ENCODE peak calls at places on chromosome 12, in six cellular contexts. F, T, D, M, W and P are unnamed samples. For H3K36me3, the result is how much of the 10 kb centered on the place peaks cover.

GRCh38 chr12:8914716-8915526 is 612 bp downstream of the PHC1 start:
- DNase-seq in F (peak), T (peak), D (peak), M (peak), W (peak), P (peak)

GRCh38 chr12:43348221-43348620 is 203.8 kb downstream of the ADAMTS20 start:
- DNase-seq in F (no peak), T (no peak), D (no peak), M (peak), W (no peak), P (no peak)

GRCh38 chr12:102603021-102603420 is 122.7 kb upstream of the IGF1 start:
- DNase-seq in F (no peak), T (no peak), D (no peak), M (no peak), W (no peak), P (no peak)

GRCh38 chr12:12156835-12157234 is 86.1 kb downstream of the BCL2L14 start:
- DNase-seq in F (no peak), T (no peak), D (no peak), M (no peak), W (no peak), P (peak)

GRCh38 chr12:112285600-112286401 is 96.4 kb downstream of the HECTD4 start:
- DNase-seq in F (no peak), T (no peak), D (no peak), M (no peak), W (no peak), P (no peak)

GRCh38 chr12:115135800-115136211 is 451.8 kb upstream of the TBX3 start:
- DNase-seq in F (no peak), T (no peak), D (no peak), M (peak), W (peak), P (no peak)

GRCh38 chr12:67430708-67431335 is 161.7 kb downstream of the CAND1 start:
- DNase-seq in F (peak), T (no peak), D (no peak), M (no peak), W (no peak), P (no peak)

GRCh38 chr12:127297327-127297726 is 969.6 kb upstream of the TMEM132C start:
- DNase-seq in F (no peak), T (no peak), D (no peak), M (no peak), W (no peak), P (peak)

GRCh38 chr12:97556201-97556824 is 93.7 kb downstream of the RMST start:
- DNase-seq in F (peak), T (peak), D (peak), M (peak), W (no peak), P (peak)

GRCh38 chr12:9098115-9098452 is 17.6 kb downstream of the A2M start:
- DNase-seq in F (no peak), T (no peak), D (no peak), M (no peak), W (no peak), P (no peak)

GRCh38 chr12:76384560-76384959 is 36.3 kb upstream of the BBS10 start:
- DNase-seq in F (no peak), T (no peak), D (no peak), M (no peak), W (no peak), P (peak)

GRCh38 chr12:127677537-127678131 is 589.3 kb upstream of the TMEM132C start:
- DNase-seq in F (peak), T (peak), D (peak), M (peak), W (peak), P (peak)

GRCh38 chr12:105427883-105428282 is 97.4 kb downstream of the C12orf75 start:
- DNase-seq in F (peak), T (no peak), D (no peak), M (peak), W (no peak), P (no peak)

GRCh38 chr12:11542599-11542998 is 106.9 kb upstream of the ETV6 start:
- DNase-seq in F (no peak), T (no peak), D (no peak), M (no peak), W (no peak), P (no peak)

GRCh38 chr12:2300886-2301285 is 248.1 kb downstream of the CACNA1C start:
- DNase-seq in F (no peak), T (no peak), D (no peak), M (no peak), W (no peak), P (peak)

GRCh38 chr12:29738416-29738815 is 45.3 kb downstream of the TMTC1 start:
- DNase-seq in F (no peak), T (no peak), D (no peak), M (no peak), W (no peak), P (no peak)

GRCh38 chr12:93571360-93571853 is 1.1 kb upstream of the SOCS2 start:
- DNase-seq in F (peak), T (peak), D (peak), M (peak), W (peak), P (peak)

GRCh38 chr12:94795520-94795919 is 145.2 kb upstream of the TMCC3 start:
- DNase-seq in F (peak), T (peak), D (no peak), M (peak), W (no peak), P (peak)

GRCh38 chr12:62123721-62124203 is 136.4 kb upstream of the USP15 start:
- DNase-seq in F (peak), T (peak), D (peak), M (peak), W (no peak), P (peak)

GRCh38 chr12:107011519-107011918 is 24.6 kb upstream of the MTERF2 start:
- DNase-seq in F (no peak), T (no peak), D (no peak), M (no peak), W (no peak), P (no peak)

GRCh38 chr12:63068857-63069442 is 82.1 kb downstream of the AVPR1A start:
- DNase-seq in F (peak), T (peak), D (peak), M (peak), W (no peak), P (no peak)

GRCh38 chr12:113930249-113930648 is 35.9 kb downstream of the RBM19 start:
- DNase-seq in F (no peak), T (no peak), D (no peak), M (no peak), W (no peak), P (no peak)

GRCh38 chr12:6416596-6416995 is 28.2 kb upstream of the CD27 start:
- DNase-seq in F (no peak), T (no peak), D (no peak), M (no peak), W (no peak), P (no peak)

GRCh38 chr12:93601591-93601990 is 29.1 kb downstream of the SOCS2 start:
- DNase-seq in F (no peak), T (no peak), D (no peak), M (no peak), W (no peak), P (no peak)

GRCh38 chr12:52334185-52334584 is 13.0 kb upstream of the KRT83 start:
- DNase-seq in F (no peak), T (no peak), D (no peak), M (no peak), W (no peak), P (no peak)

GRCh38 chr12:6796576-6796975 is 7.2 kb downstream of the CD4 start:
- DNase-seq in F (no peak), T (no peak), D (no peak), M (no peak), W (no peak), P (no peak)

GRCh38 chr12:84842406-84843013 is 70.1 kb downstream of the SLC6A15 start:
- DNase-seq in F (peak), T (peak), D (peak), M (peak), W (no peak), P (no peak)

GRCh38 chr12:106290666-106291065 is 11.9 kb upstream of the TCP11L2 start:
- DNase-seq in F (peak), T (no peak), D (no peak), M (no peak), W (no peak), P (no peak)

GRCh38 chr12:79848321-79848720 is 86.6 kb downstream of the PPP1R12A start:
- DNase-seq in F (no peak), T (no peak), D (no peak), M (no peak), W (no peak), P (no peak)

GRCh38 chr12:130298322-130298721 is 39.4 kb upstream of the PIWIL1 start:
- DNase-seq in F (no peak), T (no peak), D (no peak), M (no peak), W (no peak), P (no peak)

GRCh38 chr12:229441-230191 is 15.7 kb upstream of the SLC6A12 start:
- DNase-seq in F (no peak), T (peak), D (no peak), M (no peak), W (no peak), P (peak)

GRCh38 chr12:64459388-64460024 is 7.6 kb downstream of the TBK1 start:
- DNase-seq in F (no peak), T (no peak), D (no peak), M (no peak), W (no peak), P (no peak)

GRCh38 chr12:25151476-25151875 is 43.5 kb downstream of the DNAI7 start:
- DNase-seq in F (peak), T (peak), D (peak), M (peak), W (peak), P (peak)

GRCh38 chr12:12403264-12404248 is 46.7 kb downstream of the BORCS5 start:
- DNase-seq in F (no peak), T (no peak), D (no peak), M (no peak), W (peak), P (no peak)

GRCh38 chr12:46266382-46266791 is 2.5 kb downstream of the SLC38A1 start:
- DNase-seq in F (peak), T (peak), D (peak), M (peak), W (peak), P (no peak)

GRCh38 chr12:42135264-42135814 is 9.3 kb downstream of the GXYLT1 start:
- DNase-seq in F (peak), T (no peak), D (no peak), M (peak), W (no peak), P (no peak)

GRCh38 chr12:9957834-9958233 is 13.4 kb upstream of the CLEC12A start:
- DNase-seq in F (no peak), T (no peak), D (no peak), M (no peak), W (no peak), P (no peak)

GRCh38 chr12:121963341-121964018 is 45.1 kb downstream of the CFAP251 start:
- DNase-seq in F (no peak), T (no peak), D (no peak), M (no peak), W (no peak), P (peak)

GRCh38 chr12:67237231-67237630 is 31.9 kb upstream of the CAND1 start:
- DNase-seq in F (peak), T (peak), D (no peak), M (no peak), W (no peak), P (peak)

GRCh38 chr12:65836419-65837197 is 12.3 kb downstream of the HMGA2 start:
- DNase-seq in F (peak), T (no peak), D (no peak), M (no peak), W (no peak), P (no peak)

GRCh38 chr12:131786331-131786730 is 41.9 kb upstream of the MMP17 start:
- DNase-seq in F (no peak), T (no peak), D (no peak), M (no peak), W (no peak), P (no peak)
- H3K36me3 ChIP-seq in F (half or more), T (under half), D (under half), M (under half), W (under half), P (half or more)

GRCh38 chr12:28650906-28651305 is 460.6 kb downstream of the CCDC91 start:
- DNase-seq in F (peak), T (no peak), D (no peak), M (no peak), W (no peak), P (no peak)
- H3K9ac ChIP-seq in F (no peak), T (no peak), D (no peak), M (no peak), W (no peak), P (no peak)

DNA sequence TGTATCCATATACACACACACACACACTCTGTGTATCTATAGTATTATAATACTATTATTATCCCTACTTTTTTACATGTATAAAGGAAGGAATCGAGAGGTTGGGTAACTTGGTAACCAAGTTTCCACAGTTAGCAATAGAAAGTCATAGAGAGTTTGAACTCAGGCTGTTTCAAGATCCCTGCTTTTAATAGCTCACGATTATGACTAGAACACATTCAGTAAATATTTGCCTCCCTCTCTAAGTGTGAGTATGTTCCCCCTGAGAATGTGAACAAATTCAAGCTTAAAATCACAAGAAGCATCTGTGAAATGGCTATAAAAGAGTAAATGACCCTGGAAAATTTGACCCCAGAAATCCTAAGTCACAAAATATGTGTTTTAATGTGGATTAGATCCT is 11.0 kb upstream of the REP15 start:
- DNase-seq in F (no peak), T (no peak), D (no peak), M (no peak), W (no peak), P (no peak)
- H3K36me3 ChIP-seq in F (under half), T (under half), D (half or more), M (under half), W (under half), P (half or more)

GRCh38 chr12:48349471-48349870 is 1.2 kb downstream of the ZNF641 start:
- DNase-seq in F (no peak), T (no peak), D (no peak), M (peak), W (no peak), P (no peak)
- H3K9ac ChIP-seq in F (no peak), T (no peak), D (no peak), M (no peak), W (peak), P (no peak)

DNA sequence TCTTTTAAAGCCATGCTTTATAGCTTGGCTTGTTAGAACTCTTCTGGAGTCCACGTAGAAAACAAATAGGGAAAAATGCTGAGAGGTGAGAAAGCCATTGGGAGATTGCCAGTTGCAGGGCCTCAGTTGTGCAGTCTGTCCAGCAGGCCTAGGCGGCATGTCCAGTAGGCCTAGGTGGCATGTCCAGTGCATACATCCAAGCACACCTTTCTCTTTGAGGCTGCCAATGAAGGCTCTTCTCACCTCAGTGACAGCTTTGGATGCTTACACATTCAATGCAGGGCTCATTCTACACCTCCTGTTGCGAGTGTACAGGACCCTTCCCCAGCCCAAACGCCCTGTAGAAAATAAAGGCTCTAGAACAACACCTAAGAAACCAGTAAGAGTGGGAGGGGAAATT is 13.1 kb downstream of the CDK2AP1 start:
- DNase-seq in F (no peak), T (no peak), D (no peak), M (no peak), W (no peak), P (no peak)
- H3K36me3 ChIP-seq in F (half or more), T (under half), D (half or more), M (under half), W (under half), P (half or more)